ENCODE peak calls at places on chromosomes 1 and 21, in seven cellular contexts. C, L, E, Q, H, F and X are unnamed samples.

GRCh38 chr1:204196068-204196795 is at the start of gene KISS1:
- DNase-seq in C (no peak), L (peak), E (no peak), Q (no peak), H (no peak), F (no peak), X (no peak)

GRCh38 chr1:214551052-214551435 is 358 bp downstream of the PTPN14 start:
- DNase-seq in C (no peak), L (peak), E (no peak), Q (peak), H (peak), F (peak), X (no peak)

GRCh38 chr21:32861871-32862270 is 90.3 kb upstream of the PAXBP1 start:
- DNase-seq in C (no peak), L (no peak), E (no peak), Q (no peak), H (no peak), F (no peak), X (no peak)

GRCh38 chr1:234851450-234852438 is 241.8 kb upstream of the IRF2BP2 start:
- DNase-seq in C (no peak), L (no peak), E (no peak), Q (no peak), H (peak), F (no peak), X (no peak)

GRCh38 chr1:190679032-190679431 is 201.4 kb upstream of the BRINP3 start:
- DNase-seq in C (no peak), L (no peak), E (no peak), Q (no peak), H (no peak), F (no peak), X (no peak)

GRCh38 chr1:213767683-213768082 is 220.1 kb upstream of the PROX1 start:
- DNase-seq in C (no peak), L (no peak), E (no peak), Q (no peak), H (no peak), F (no peak), X (no peak)

GRCh38 chr1:221263831-221264767 is 384.9 kb downstream of the HLX start:
- DNase-seq in C (no peak), L (peak), E (peak), Q (no peak), H (peak), F (peak), X (no peak)

GRCh38 chr1:89844236-89844807 is 23.5 kb downstream of the LRRC8D start:
- DNase-seq in C (no peak), L (no peak), E (no peak), Q (no peak), H (no peak), F (peak), X (no peak)

GRCh38 chr21:32597205-32597604 is 11.9 kb upstream of the TCP10L start:
- DNase-seq in C (no peak), L (no peak), E (no peak), Q (no peak), H (no peak), F (no peak), X (no peak)

GRCh38 chr21:38544681-38545080 is 46.4 kb upstream of the ERG start:
- DNase-seq in C (no peak), L (no peak), E (no peak), Q (no peak), H (no peak), F (no peak), X (no peak)